ENCODE peak calls at places on chromosomes 12 and 14, in seven cellular contexts. V is tibial artery, S is epithelial cell of esophagus, G is GM06990, I is AG04450, U is colonic mucosa, B is body of pancreas. L is an unnamed sample.

GRCh38 chr14:30558362-30558674 is 640 bp upstream of the G2E3 start:
- DNase-seq in B (no peak), G (no peak), V (no peak), I (no peak), S (no peak), U (no peak), L (no peak)

GRCh38 chr14:104692261-104692938 is 3.0 kb downstream of the INF2 start:
- DNase-seq in U (no peak), V (no peak), I (no peak), B (no peak), S (no peak), G (no peak), L (no peak)

GRCh38 chr12:122140467-122141257 is 33.4 kb downstream of the IL31 start:
- DNase-seq in B (no peak), G (no peak), I (no peak), U (no peak), S (no peak), V (no peak), L (no peak)

GRCh38 chr12:12577786-12578185 is 15.1 kb upstream of the DUSP16 start:
- DNase-seq in S (peak), B (no peak), U (no peak), I (no peak), G (no peak), V (no peak), L (no peak)

GRCh38 chr12:64824500-64825142 is at the start of gene TBC1D30:
- DNase-seq in B (no peak), S (no peak), I (no peak), U (no peak), V (no peak), G (peak), L (no peak)

GRCh38 chr12:21328578-21328977 is 6.1 kb downstream of the SLCO1A2 start:
- DNase-seq in B (no peak), S (no peak), G (no peak), U (no peak), I (no peak), V (no peak), L (no peak)

GRCh38 chr12:76860301-76860700 is 18.5 kb downstream of the CSRP2 start:
- DNase-seq in U (no peak), I (no peak), S (no peak), B (no peak), G (no peak), V (no peak), L (no peak)

GRCh38 chr12:68896881-68897540 is 36.0 kb downstream of the CPM start:
- DNase-seq in S (peak), I (no peak), B (no peak), U (no peak), V (no peak), G (no peak), L (no peak)

GRCh38 chr12:55720894-55721444 is 776 bp downstream of the RDH5 start:
- DNase-seq in G (no peak), B (peak), V (peak), I (peak), S (peak), U (peak), L (no peak)

GRCh38 chr14:89963288-89963978 is 7.7 kb downstream of the TDP1 start:
- DNase-seq in B (no peak), S (no peak), G (no peak), V (no peak), U (no peak), I (no peak), L (no peak)

GRCh38 chr12:51626115-51626514 is 35.1 kb downstream of the SCN8A start:
- DNase-seq in U (no peak), G (no peak), S (no peak), V (no peak), B (no peak), I (no peak), L (no peak)

GRCh38 chr12:50482566-50482965 is 22.2 kb upstream of the DIP2B start:
- DNase-seq in G (no peak), S (peak), V (no peak), U (no peak), B (no peak), I (no peak), L (no peak)

GRCh38 chr12:132444957-132445883 is 44.7 kb upstream of the FBRSL1 start:
- DNase-seq in U (peak), S (peak), B (peak), I (no peak), V (no peak), G (peak), L (peak)

GRCh38 chr12:108616941-108617858 is 16.5 kb downstream of the SELPLG start:
- DNase-seq in S (no peak), V (no peak), B (peak), I (no peak), U (no peak), G (peak), L (peak)

GRCh38 chr12:121144416-121144914 is 11.8 kb downstream of the P2RX7 start:
- DNase-seq in G (peak), V (no peak), I (no peak), S (peak), U (no peak), B (peak), L (no peak)

GRCh38 chr14:97264516-97265230 is 467.5 kb downstream of the VRK1 start:
- DNase-seq in I (no peak), B (no peak), V (no peak), G (no peak), S (no peak), U (no peak), L (no peak)

GRCh38 chr12:65209655-65210043 is 40.3 kb downstream of the LEMD3 start:
- DNase-seq in U (no peak), V (no peak), S (no peak), G (peak), I (no peak), B (no peak), L (no peak)

GRCh38 chr12:32896438-32897275 is at the start of gene PKP2:
- DNase-seq in U (peak), S (peak), I (no peak), G (peak), V (no peak), B (peak), L (no peak)

GRCh38 chr12:32894566-32894965 is 2.0 kb downstream of the PKP2 start:
- DNase-seq in I (no peak), G (no peak), B (no peak), V (no peak), U (no peak), S (no peak), L (no peak)

GRCh38 chr12:32897688-32898573 is 1.4 kb upstream of the PKP2 start:
- DNase-seq in V (no peak), I (no peak), U (no peak), G (no peak), B (no peak), S (no peak), L (no peak)

GRCh38 chr12:32895688-32896437 is 714 bp downstream of the PKP2 start:
- DNase-seq in I (no peak), B (peak), G (no peak), S (peak), V (no peak), U (peak), L (no peak)

DNA sequence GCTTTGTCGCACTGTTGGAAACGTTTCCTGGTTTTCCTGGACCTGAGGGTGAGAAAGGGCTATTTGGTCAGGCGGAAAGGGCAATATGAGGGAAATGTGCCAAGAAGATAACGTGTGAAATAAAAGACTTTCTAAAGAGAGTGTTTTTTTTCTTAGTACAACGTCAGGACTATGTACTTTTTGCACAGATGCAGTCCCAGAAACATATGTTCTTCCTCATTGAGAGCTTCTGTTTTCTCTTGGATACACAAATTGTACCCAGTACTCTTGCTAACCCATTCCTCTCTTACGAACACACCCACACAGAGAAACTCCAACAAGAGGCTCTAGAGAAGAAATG is 669 bp upstream of the PKP2 start:
- DNase-seq in U (no peak), S (no peak), V (no peak), I (no peak), G (no peak), B (no peak), L (no peak)
- H3K4me3 ChIP-seq in U (peak), S (peak), V (peak), I (no peak), G (no peak), B (peak), L (no peak)

GRCh38 chr14:64910847-64911495 is 3.3 kb upstream of the CHURC1 start:
- DNase-seq in B (no peak), I (peak), U (no peak), G (no peak), V (no peak), S (peak), L (no peak)
- H3K4me3 ChIP-seq in B (no peak), I (no peak), U (no peak), G (no peak), V (no peak), S (no peak), L (no peak)

GRCh38 chr14:37596790-37597189 is 1.4 kb downstream of the TTC6 start:
- DNase-seq in B (no peak), S (no peak), U (no peak), G (no peak), I (no peak), V (no peak), L (no peak)

GRCh38 chr14:37598973-37599526 is 3.6 kb downstream of the TTC6 start:
- DNase-seq in V (no peak), G (no peak), S (no peak), U (no peak), B (no peak), I (no peak), L (no peak)

GRCh38 chr14:37598085-37598972 is 2.9 kb downstream of the TTC6 start:
- DNase-seq in S (peak), I (no peak), U (peak), G (no peak), B (no peak), V (no peak), L (no peak)

GRCh38 chr14:37595809-37596595 is 573 bp downstream of the TTC6 start:
- DNase-seq in V (no peak), U (peak), G (no peak), I (no peak), B (peak), S (peak), L (no peak)

DNA sequence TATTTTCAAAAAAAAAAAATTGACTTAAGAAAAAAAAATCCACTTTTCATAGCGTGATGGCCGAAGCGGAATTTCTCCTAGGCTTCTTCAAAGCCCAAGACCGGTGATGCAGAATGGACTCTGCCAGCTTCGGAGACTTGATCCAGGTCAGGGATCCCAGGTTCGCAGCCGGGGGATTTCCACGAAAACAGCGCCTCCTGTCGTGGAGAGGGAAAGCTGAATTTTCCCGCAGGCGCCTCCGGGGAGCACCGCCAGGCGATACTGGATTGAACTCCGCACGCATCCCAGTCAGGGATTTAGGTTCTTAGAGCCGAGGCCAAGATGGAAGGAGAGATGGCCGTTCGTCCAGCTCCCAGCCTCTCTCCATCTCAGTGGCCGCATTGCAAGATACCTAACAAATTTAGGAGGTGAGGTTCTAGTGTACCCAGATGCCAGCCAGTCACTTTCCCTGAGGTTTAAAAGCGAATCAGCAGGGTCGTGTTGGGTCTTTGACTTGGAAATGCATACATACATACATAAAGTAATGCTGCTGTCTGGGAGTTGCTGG is 2.2 kb downstream of the TTC6 start:
- DNase-seq in B (no peak), V (no peak), G (no peak), I (no peak), S (peak), U (peak), L (no peak)
- H3K4me3 ChIP-seq in B (no peak), V (no peak), G (no peak), I (no peak), S (peak), U (peak), L (no peak)

DNA sequence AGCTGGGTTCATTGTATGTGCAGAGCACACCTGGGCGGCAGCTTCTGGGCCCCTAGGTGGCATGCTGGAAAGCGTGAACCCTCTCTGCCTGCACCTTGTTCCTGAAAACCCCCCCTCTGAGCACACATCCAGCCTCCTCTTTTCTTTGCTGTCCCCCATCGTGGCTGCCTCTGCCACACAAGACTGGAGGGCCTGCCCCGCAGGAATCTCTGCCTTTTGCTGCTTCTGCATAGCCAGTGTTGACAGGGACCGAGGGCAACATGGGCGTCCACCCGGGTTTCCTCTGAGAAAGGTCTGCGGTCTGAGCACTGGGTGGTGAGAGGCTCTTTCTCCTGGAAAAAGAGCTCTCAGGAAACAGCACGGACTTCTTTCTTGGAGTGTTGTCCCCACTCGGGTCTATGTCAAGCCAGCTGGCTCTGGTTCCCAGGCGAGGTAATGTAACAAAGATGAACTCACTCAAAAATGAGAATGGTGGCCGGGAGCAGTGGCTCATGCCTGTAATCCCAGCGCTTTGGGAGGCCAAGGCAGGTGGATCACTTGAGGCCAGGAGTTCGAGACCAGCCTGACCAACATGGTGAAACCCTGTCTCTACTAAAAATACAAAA is 11.7 kb downstream of the WNT5B start:
- DNase-seq in I (no peak), V (no peak), S (no peak), G (no peak), U (no peak), B (no peak), L (no peak)
- H3K4me3 ChIP-seq in I (no peak), V (no peak), S (no peak), G (no peak), U (no peak), B (no peak), L (no peak)

GRCh38 chr12:77993658-77994057 is 163.0 kb downstream of the NAV3 start:
- DNase-seq in S (no peak), I (no peak), B (no peak), V (no peak), G (no peak), U (no peak), L (no peak)

GRCh38 chr12:77995436-77996167 is 164.9 kb downstream of the NAV3 start:
- DNase-seq in S (peak), B (no peak), U (no peak), G (peak), V (no peak), I (peak), L (no peak)

GRCh38 chr12:77998236-77998786 is 167.6 kb downstream of the NAV3 start:
- DNase-seq in S (no peak), U (no peak), I (no peak), G (peak), B (no peak), V (no peak), L (no peak)

GRCh38 chr12:77999074-77999715 is 168.5 kb downstream of the NAV3 start:
- DNase-seq in V (no peak), S (no peak), B (no peak), U (no peak), I (no peak), G (peak), L (no peak)

GRCh38 chr12:77996670-77997069 is 166.0 kb downstream of the NAV3 start:
- DNase-seq in S (no peak), B (no peak), I (no peak), V (no peak), U (no peak), G (no peak), L (no peak)
- H3K4me3 ChIP-seq in S (no peak), B (no peak), I (no peak), V (no peak), U (no peak), G (no peak), L (no peak)

GRCh38 chr14:77088219-77088618 is 9.8 kb upstream of the CIPC start:
- DNase-seq in S (peak), U (peak), G (no peak), V (no peak), I (no peak), B (peak), L (no peak)
- H3K4me3 ChIP-seq in S (no peak), U (no peak), G (no peak), V (no peak), I (no peak), B (no peak), L (no peak)

DNA sequence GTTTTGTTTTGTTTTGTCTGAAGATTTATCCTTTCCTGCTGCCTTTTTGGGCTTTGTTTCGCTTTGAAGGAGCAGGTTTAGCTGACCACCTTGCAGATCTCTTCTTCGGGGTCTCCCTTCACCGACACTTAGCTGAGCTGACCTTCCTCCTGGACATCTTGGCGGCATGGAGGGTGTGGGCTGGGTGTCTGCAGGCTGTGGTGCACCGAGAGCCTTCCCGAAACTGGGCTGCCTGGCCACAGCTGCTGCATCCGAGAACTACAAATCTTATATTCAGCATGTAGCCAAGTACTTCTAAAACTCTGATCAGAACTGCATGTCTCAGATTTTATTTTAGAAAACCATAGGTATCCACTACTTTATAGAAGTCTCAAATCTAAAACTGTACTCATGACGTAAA is 84.9 kb downstream of the PPFIBP1 start:
- DNase-seq in S (no peak), B (no peak), V (no peak), U (no peak), G (no peak), I (no peak), L (no peak)
- H3K4me3 ChIP-seq in S (no peak), B (no peak), V (peak), U (no peak), G (no peak), I (no peak), L (no peak)

GRCh38 chr12:25994901-25995625 is 36.6 kb downstream of the RASSF8 start:
- DNase-seq in I (no peak), V (no peak), U (no peak), G (no peak), B (no peak), S (no peak), L (no peak)
- H3K4me3 ChIP-seq in I (no peak), V (no peak), U (no peak), G (no peak), B (no peak), S (no peak), L (no peak)

GRCh38 chr14:32985881-32986280 is 47.2 kb downstream of the NPAS3 start:
- DNase-seq in B (no peak), S (no peak), G (no peak), I (no peak), V (no peak), U (no peak), L (no peak)
- H3K4me3 ChIP-seq in B (no peak), S (no peak), G (no peak), I (no peak), V (no peak), U (no peak), L (no peak)